ENCODE peak calls at places on chromosomes 12 and 14, in nine cellular contexts. D, M, X, A, L, W, C, G and B are unnamed samples.

GRCh38 chr12:64522316-64522715 is 70.4 kb downstream of the TBK1 start:
- DNase-seq in X (no peak), C (no peak), M (no peak), A (no peak), L (no peak), G (no peak), W (peak), D (peak), B (no peak)

GRCh38 chr14:44778562-44778961 is 183.2 kb downstream of the KLHL28 start:
- DNase-seq in W (peak), M (no peak), L (no peak), D (no peak), A (no peak), X (no peak), G (no peak), C (no peak), B (no peak)

GRCh38 chr12:123961585-123961984 is 11.0 kb downstream of the CCDC92 start:
- DNase-seq in W (no peak), C (no peak), M (no peak), X (no peak), G (no peak), L (no peak), A (no peak), D (no peak), B (no peak)

GRCh38 chr12:79927772-79928474 is 7.0 kb downstream of the PPP1R12A start:
- DNase-seq in W (peak), M (no peak), G (peak), C (peak), A (no peak), L (no peak), X (no peak), D (no peak), B (no peak)

GRCh38 chr14:39665084-39665483 is 232.9 kb upstream of the FBXO33 start:
- DNase-seq in A (no peak), M (no peak), X (no peak), D (no peak), W (no peak), G (no peak), L (no peak), C (peak), B (no peak)

GRCh38 chr12:5200276-5201087 is 156.8 kb downstream of the KCNA5 start:
- DNase-seq in A (peak), M (peak), X (no peak), W (peak), L (no peak), G (no peak), C (peak), D (no peak), B (peak)

GRCh38 chr12:54941659-54942058 is 42.9 kb downstream of the TESPA1 start:
- DNase-seq in G (no peak), W (no peak), C (no peak), D (no peak), M (no peak), L (no peak), X (no peak), A (no peak), B (no peak)

GRCh38 chr14:68306934-68307758 is 485.7 kb downstream of the ZFP36L1 start:
- DNase-seq in L (no peak), M (no peak), X (no peak), C (no peak), A (no peak), W (no peak), D (no peak), G (no peak), B (no peak)

GRCh38 chr14:95526483-95527391 is 8.1 kb upstream of the GLRX5 start:
- DNase-seq in C (no peak), X (no peak), A (no peak), W (no peak), G (no peak), L (no peak), D (no peak), M (no peak), B (no peak)

GRCh38 chr14:103408491-103409155 is 23.4 kb downstream of the MARK3 start:
- DNase-seq in D (no peak), W (no peak), G (no peak), L (no peak), C (no peak), M (no peak), X (peak), A (peak), B (peak)

GRCh38 chr14:105086833-105087307 is 21.6 kb upstream of the GPR132 start:
- DNase-seq in C (peak), D (peak), X (peak), A (peak), W (peak), G (peak), M (peak), L (peak), B (peak)

GRCh38 chr12:106114084-106115068 is 24.4 kb downstream of the NUAK1 start:
- DNase-seq in X (no peak), G (no peak), A (no peak), C (no peak), M (no peak), D (peak), W (no peak), L (no peak), B (no peak)

GRCh38 chr14:101506921-101507300 is 54.4 kb upstream of the DIO3 start:
- DNase-seq in C (no peak), D (no peak), W (no peak), L (no peak), M (no peak), A (no peak), G (no peak), X (peak), B (no peak)

GRCh38 chr14:63478437-63478852 is 64.7 kb downstream of the PPP2R5E start:
- DNase-seq in M (no peak), L (no peak), X (no peak), D (no peak), G (no peak), A (no peak), C (peak), W (no peak), B (no peak)

GRCh38 chr12:4806439-4807115 is 86.4 kb downstream of the GALNT8 start:
- DNase-seq in W (no peak), X (no peak), G (no peak), M (no peak), D (no peak), L (no peak), A (no peak), C (no peak), B (no peak)

GRCh38 chr12:55934343-55934742 is 3.4 kb downstream of the DGKA start:
- DNase-seq in X (no peak), D (no peak), G (no peak), L (no peak), M (no peak), A (no peak), C (no peak), W (no peak), B (no peak)

GRCh38 chr12:4242595-4242994 is 31.0 kb upstream of the CCND2 start:
- DNase-seq in W (no peak), L (no peak), G (no peak), C (no peak), A (no peak), D (no peak), X (no peak), M (no peak), B (no peak)

GRCh38 chr14:49858383-49858782 is 5.8 kb upstream of the NEMF start:
- DNase-seq in W (no peak), G (no peak), D (no peak), L (no peak), C (no peak), A (no peak), X (no peak), M (no peak), B (no peak)

GRCh38 chr12:19456176-19456575 is 16.9 kb downstream of the AEBP2 start:
- DNase-seq in G (no peak), X (no peak), D (no peak), W (no peak), M (no peak), C (no peak), L (no peak), A (no peak), B (no peak)

GRCh38 chr14:92686763-92687427 is 61.5 kb downstream of the LGMN start:
- DNase-seq in D (peak), X (peak), C (peak), G (no peak), M (peak), A (peak), W (peak), L (peak), B (peak)

GRCh38 chr12:57012600-57013465 is 3.5 kb downstream of the TAC3 start:
- DNase-seq in X (no peak), L (no peak), A (no peak), C (peak), D (no peak), W (no peak), M (no peak), G (no peak), B (no peak)

GRCh38 chr14:68983210-68983609 is 4.1 kb upstream of the ACTN1 start:
- DNase-seq in D (no peak), X (no peak), A (no peak), L (no peak), C (no peak), W (no peak), G (no peak), M (no peak), B (no peak)

GRCh38 chr12:28780096-28780495 is 369.0 kb upstream of the FAR2 start:
- DNase-seq in L (no peak), W (peak), D (peak), G (no peak), A (no peak), X (no peak), C (no peak), M (no peak), B (no peak)

GRCh38 chr14:84575681-84576080 is 954.3 kb upstream of the FLRT2 start:
- DNase-seq in W (no peak), A (no peak), G (no peak), C (no peak), L (no peak), M (no peak), D (no peak), X (no peak), B (no peak)

GRCh38 chr12:76018111-76018510 is 13.5 kb downstream of the PHLDA1 start:
- DNase-seq in D (peak), X (no peak), M (no peak), A (no peak), W (no peak), L (no peak), G (no peak), C (no peak), B (no peak)

GRCh38 chr12:54251667-54252284 is 28.1 kb downstream of the CBX5 start:
- DNase-seq in D (peak), A (peak), C (peak), L (no peak), X (no peak), W (peak), G (peak), M (no peak), B (peak)

GRCh38 chr14:22483863-22484593 is 105.0 kb downstream of the DAD1 start:
- DNase-seq in A (peak), M (no peak), X (no peak), L (no peak), C (no peak), W (no peak), D (no peak), G (no peak), B (no peak)

GRCh38 chr12:30423330-30423729 is 272.3 kb downstream of the IPO8 start:
- DNase-seq in M (no peak), L (no peak), G (no peak), C (no peak), D (no peak), X (no peak), A (no peak), W (no peak), B (no peak)

GRCh38 chr14:91719839-91720238 is 12.0 kb downstream of the CATSPERB start:
- DNase-seq in D (no peak), W (no peak), M (no peak), A (no peak), X (no peak), G (no peak), L (no peak), C (no peak), B (no peak)